ENCODE peak calls at places on chromosomes 2 and 18, in four cellular contexts. One of them, this sample, is unnamed.

GRCh38 chr18:22230403-22231042 is 61.1 kb downstream of the GATA6 start:
- DNase-seq in epithelial cell of esophagus: peak; percentile 57
- DNase-seq in Ammon's horn: no peak
- DNase-seq in stimulated activated CD4-positive, alpha-beta T cell treated with anti-CD3 and anti-CD28 coated beads, Interleukin-1b, Interleukin-23, amount 100 ng/mL, for 24 hours: no peak
- DNase-seq in this sample: no peak

GRCh38 chr2:18603867-18604572 is 14.7 kb upstream of the NT5C1B start:
- DNase-seq in epithelial cell of esophagus: no peak
- DNase-seq in Ammon's horn: no peak
- DNase-seq in stimulated activated CD4-positive, alpha-beta T cell treated with anti-CD3 and anti-CD28 coated beads, Interleukin-1b, Interleukin-23, amount 100 ng/mL, for 24 hours: no peak
- DNase-seq in this sample: no peak

GRCh38 chr2:137964066-137964858 is at the start of gene HNMT:
- DNase-seq in epithelial cell of esophagus: peak; percentile 36
- DNase-seq in Ammon's horn: peak; percentile 84
- DNase-seq in stimulated activated CD4-positive, alpha-beta T cell treated with anti-CD3 and anti-CD28 coated beads, Interleukin-1b, Interleukin-23, amount 100 ng/mL, for 24 hours: no peak
- DNase-seq in this sample: no peak

GRCh38 chr2:237280235-237280634 is 133.7 kb downstream of the COL6A3 start:
- DNase-seq in epithelial cell of esophagus: peak; percentile 52
- DNase-seq in Ammon's horn: no peak
- DNase-seq in stimulated activated CD4-positive, alpha-beta T cell treated with anti-CD3 and anti-CD28 coated beads, Interleukin-1b, Interleukin-23, amount 100 ng/mL, for 24 hours: no peak
- DNase-seq in this sample: no peak

GRCh38 chr2:171159326-171160118 is 1.2 kb downstream of the TLK1 start:
- DNase-seq in epithelial cell of esophagus: peak; percentile 59
- DNase-seq in Ammon's horn: peak; percentile 76
- DNase-seq in stimulated activated CD4-positive, alpha-beta T cell treated with anti-CD3 and anti-CD28 coated beads, Interleukin-1b, Interleukin-23, amount 100 ng/mL, for 24 hours: peak; percentile 34
- DNase-seq in this sample: peak; percentile 79

GRCh38 chr18:45828917-45829811 is 3.7 kb downstream of the SIGLEC15 start:
- DNase-seq in epithelial cell of esophagus: no peak
- DNase-seq in Ammon's horn: no peak
- DNase-seq in stimulated activated CD4-positive, alpha-beta T cell treated with anti-CD3 and anti-CD28 coated beads, Interleukin-1b, Interleukin-23, amount 100 ng/mL, for 24 hours: no peak
- DNase-seq in this sample: no peak

GRCh38 chr2:46062637-46063412 is 234.4 kb upstream of the EPAS1 start:
- DNase-seq in epithelial cell of esophagus: peak; percentile 78
- DNase-seq in Ammon's horn: peak; percentile 83
- DNase-seq in stimulated activated CD4-positive, alpha-beta T cell treated with anti-CD3 and anti-CD28 coated beads, Interleukin-1b, Interleukin-23, amount 100 ng/mL, for 24 hours: peak; percentile 52
- DNase-seq in this sample: peak; percentile 72

GRCh38 chr2:200330351-200331120 is 24.0 kb downstream of the SPATS2L start:
- DNase-seq in epithelial cell of esophagus: no peak
- DNase-seq in Ammon's horn: no peak
- DNase-seq in stimulated activated CD4-positive, alpha-beta T cell treated with anti-CD3 and anti-CD28 coated beads, Interleukin-1b, Interleukin-23, amount 100 ng/mL, for 24 hours: no peak
- DNase-seq in this sample: no peak

GRCh38 chr18:48058486-48058885 is 128.0 kb upstream of the SMAD2 start:
- DNase-seq in epithelial cell of esophagus: no peak
- DNase-seq in Ammon's horn: no peak
- DNase-seq in stimulated activated CD4-positive, alpha-beta T cell treated with anti-CD3 and anti-CD28 coated beads, Interleukin-1b, Interleukin-23, amount 100 ng/mL, for 24 hours: no peak
- DNase-seq in this sample: no peak